ENCODE peak calls at places on chromosome 9, in five cellular contexts. One of them, this sample, is unnamed.

GRCh38 chr9:26548766-26549290 is 343.8 kb downstream of the CAAP1 start:
- DNase-seq in upper lobe of right lung: no peak
- DNase-seq in PC-3: no peak
- DNase-seq in AG10803: no peak
- DNase-seq in foreskin fibroblast: no peak
- DNase-seq in this sample: no peak

GRCh38 chr9:136565075-136565721 is 19.4 kb upstream of the NOTCH1 start:
- DNase-seq in upper lobe of right lung: no peak
- DNase-seq in PC-3: no peak
- DNase-seq in AG10803: peak; percentile 70
- DNase-seq in foreskin fibroblast: peak; percentile 46
- DNase-seq in this sample: peak; percentile 79

GRCh38 chr9:21682376-21682775 is 120.1 kb upstream of the MTAP start:
- DNase-seq in upper lobe of right lung: no peak
- DNase-seq in PC-3: no peak
- DNase-seq in AG10803: no peak
- DNase-seq in foreskin fibroblast: no peak
- DNase-seq in this sample: no peak

GRCh38 chr9:88777498-88778312 is 213.6 kb upstream of the S1PR3 start:
- DNase-seq in upper lobe of right lung: no peak
- DNase-seq in PC-3: peak; percentile 48
- DNase-seq in AG10803: no peak
- DNase-seq in foreskin fibroblast: no peak
- DNase-seq in this sample: peak; percentile 74

GRCh38 chr9:12854218-12854617 is 79.4 kb downstream of the LURAP1L start:
- DNase-seq in upper lobe of right lung: no peak
- DNase-seq in PC-3: peak; percentile 78
- DNase-seq in AG10803: no peak
- DNase-seq in foreskin fibroblast: no peak
- DNase-seq in this sample: no peak

GRCh38 chr9:112248722-112249121 is 73.6 kb upstream of the SUSD1 start:
- DNase-seq in upper lobe of right lung: no peak
- DNase-seq in PC-3: peak; percentile 39
- DNase-seq in AG10803: peak; percentile 47
- DNase-seq in foreskin fibroblast: no peak
- DNase-seq in this sample: peak; percentile 60

GRCh38 chr9:36968574-36969215 is 65.4 kb downstream of the PAX5 start:
- DNase-seq in upper lobe of right lung: peak; percentile 42
- DNase-seq in PC-3: no peak
- DNase-seq in AG10803: no peak
- DNase-seq in foreskin fibroblast: no peak
- DNase-seq in this sample: no peak

GRCh38 chr9:135797507-135798302 is 95.7 kb downstream of the KCNT1 start:
- DNase-seq in upper lobe of right lung: no peak
- DNase-seq in PC-3: peak; percentile 52
- DNase-seq in AG10803: peak; percentile 37
- DNase-seq in foreskin fibroblast: peak; percentile 79
- DNase-seq in this sample: peak; percentile 29

GRCh38 chr9:70772591-70772990 is 348.8 kb downstream of the TRPM3 start:
- DNase-seq in upper lobe of right lung: no peak
- DNase-seq in PC-3: no peak
- DNase-seq in AG10803: no peak
- DNase-seq in foreskin fibroblast: no peak
- DNase-seq in this sample: no peak

GRCh38 chr9:133954862-133955529 is 37.1 kb downstream of the VAV2 start:
- DNase-seq in upper lobe of right lung: no peak
- DNase-seq in PC-3: no peak
- DNase-seq in AG10803: no peak
- DNase-seq in foreskin fibroblast: no peak
- DNase-seq in this sample: no peak

GRCh38 chr9:19174127-19174921 is 47.0 kb upstream of the PLIN2 start:
- DNase-seq in upper lobe of right lung: peak; percentile 63
- DNase-seq in PC-3: peak; percentile 69
- DNase-seq in AG10803: peak; percentile 98
- DNase-seq in foreskin fibroblast: peak; percentile 97
- DNase-seq in this sample: peak; percentile 96

GRCh38 chr9:124752967-124753366 is 18.1 kb downstream of the NR6A1 start:
- DNase-seq in upper lobe of right lung: no peak
- DNase-seq in PC-3: peak; percentile 23
- DNase-seq in AG10803: peak; percentile 70
- DNase-seq in foreskin fibroblast: peak; percentile 74
- DNase-seq in this sample: no peak

GRCh38 chr9:126386088-126386487 is 59.5 kb downstream of the MVB12B start:
- DNase-seq in upper lobe of right lung: no peak
- DNase-seq in PC-3: peak; percentile 43
- DNase-seq in AG10803: no peak
- DNase-seq in foreskin fibroblast: peak; percentile 42
- DNase-seq in this sample: no peak

GRCh38 chr9:95815153-95815552 is 60.3 kb upstream of the ERCC6L2 start:
- DNase-seq in upper lobe of right lung: no peak
- DNase-seq in PC-3: peak; percentile 56
- DNase-seq in AG10803: no peak
- DNase-seq in foreskin fibroblast: peak; percentile 33
- DNase-seq in this sample: peak; percentile 90

GRCh38 chr9:98101868-98102273 is 17.2 kb downstream of the TRIM14 start:
- DNase-seq in upper lobe of right lung: peak; percentile 76
- DNase-seq in PC-3: no peak
- DNase-seq in AG10803: no peak
- DNase-seq in foreskin fibroblast: no peak
- DNase-seq in this sample: no peak

DNA sequence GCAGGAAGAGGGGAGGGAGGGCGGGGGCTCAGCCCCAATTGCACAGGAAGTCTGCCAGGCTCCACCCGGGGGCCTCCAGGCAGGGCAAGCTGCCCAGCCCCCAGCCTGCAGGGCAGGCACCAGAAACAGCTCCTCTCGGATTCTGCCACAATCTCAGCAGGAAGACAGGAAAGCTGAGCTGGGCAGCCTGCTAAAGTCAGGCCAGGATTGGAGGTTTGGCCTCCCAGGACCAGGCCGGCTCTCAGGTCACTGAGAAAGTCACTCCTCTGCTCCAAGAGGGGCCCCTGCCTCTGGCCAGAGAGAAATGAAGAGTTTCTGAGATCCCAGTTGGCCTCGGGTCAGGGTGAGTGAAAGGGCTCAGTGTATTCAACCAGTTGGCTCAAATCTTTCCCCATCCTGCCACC is 54.6 kb upstream of the STXBP1 start:
- DNase-seq in upper lobe of right lung: no peak
- DNase-seq in PC-3: peak; percentile 56
- DNase-seq in AG10803: peak; percentile 62
- DNase-seq in foreskin fibroblast: peak; percentile 88
- DNase-seq in this sample: peak; percentile 72
- H3K4me3 ChIP-seq in upper lobe of right lung: no peak overlapping the region
- H3K4me3 ChIP-seq in PC-3: no peak overlapping the region
- H3K4me3 ChIP-seq in AG10803: peak overlapping the region; percentile 37
- H3K4me3 ChIP-seq in foreskin fibroblast: no peak overlapping the region
- H3K4me3 ChIP-seq in this sample: peak overlapping the region; percentile 22

GRCh38 chr9:90022474-90022873 is 417.7 kb downstream of the GADD45G start:
- DNase-seq in upper lobe of right lung: no peak
- DNase-seq in PC-3: no peak
- DNase-seq in AG10803: no peak
- DNase-seq in foreskin fibroblast: no peak
- DNase-seq in this sample: no peak
- TF ChIP-seq CTCF in upper lobe of right lung: no peak
- TF ChIP-seq CTCF in PC-3: no peak
- TF ChIP-seq CTCF in AG10803: no peak
- TF ChIP-seq CTCF in foreskin fibroblast: no peak
- TF ChIP-seq CTCF in this sample: no peak

GRCh38 chr9:127742435-127743088 is 7.5 kb upstream of the TOR2A start:
- DNase-seq in upper lobe of right lung: no peak
- DNase-seq in PC-3: no peak
- DNase-seq in AG10803: peak; percentile 67
- DNase-seq in foreskin fibroblast: peak; percentile 93
- DNase-seq in this sample: no peak
- H3K4me3 ChIP-seq in upper lobe of right lung: peak overlapping the region; percentile 26
- H3K4me3 ChIP-seq in PC-3: no peak overlapping the region
- H3K4me3 ChIP-seq in AG10803: peak overlapping the region; percentile 44
- H3K4me3 ChIP-seq in foreskin fibroblast: peak overlapping the region; percentile 43
- H3K4me3 ChIP-seq in this sample: no peak overlapping the region

GRCh38 chr9:129177443-129177790 is 644 bp downstream of the IER5L start:
- DNase-seq in upper lobe of right lung: no peak
- DNase-seq in PC-3: no peak
- DNase-seq in AG10803: no peak
- DNase-seq in foreskin fibroblast: no peak
- DNase-seq in this sample: no peak
- TF ChIP-seq CTCF in upper lobe of right lung: no peak
- TF ChIP-seq CTCF in PC-3: no peak
- TF ChIP-seq CTCF in AG10803: no peak
- TF ChIP-seq CTCF in foreskin fibroblast: no peak
- TF ChIP-seq CTCF in this sample: no peak

GRCh38 chr9:114532561-114533237 is 27.4 kb upstream of the WHRN start:
- DNase-seq in upper lobe of right lung: no peak
- DNase-seq in PC-3: no peak
- DNase-seq in AG10803: no peak
- DNase-seq in foreskin fibroblast: no peak
- DNase-seq in this sample: peak; percentile 4
- H3K4me3 ChIP-seq in upper lobe of right lung: no peak overlapping the region
- H3K4me3 ChIP-seq in PC-3: no peak overlapping the region
- H3K4me3 ChIP-seq in AG10803: no peak overlapping the region
- H3K4me3 ChIP-seq in foreskin fibroblast: no peak overlapping the region
- H3K4me3 ChIP-seq in this sample: no peak overlapping the region

GRCh38 chr9:35415769-35416427 is 74.0 kb upstream of the RUSC2 start:
- DNase-seq in upper lobe of right lung: no peak
- DNase-seq in PC-3: no peak
- DNase-seq in AG10803: no peak
- DNase-seq in foreskin fibroblast: no peak
- DNase-seq in this sample: no peak
- TF ChIP-seq CTCF in upper lobe of right lung: no peak
- TF ChIP-seq CTCF in PC-3: peak; percentile 38
- TF ChIP-seq CTCF in AG10803: no peak
- TF ChIP-seq CTCF in foreskin fibroblast: no peak
- TF ChIP-seq CTCF in this sample: no peak

DNA sequence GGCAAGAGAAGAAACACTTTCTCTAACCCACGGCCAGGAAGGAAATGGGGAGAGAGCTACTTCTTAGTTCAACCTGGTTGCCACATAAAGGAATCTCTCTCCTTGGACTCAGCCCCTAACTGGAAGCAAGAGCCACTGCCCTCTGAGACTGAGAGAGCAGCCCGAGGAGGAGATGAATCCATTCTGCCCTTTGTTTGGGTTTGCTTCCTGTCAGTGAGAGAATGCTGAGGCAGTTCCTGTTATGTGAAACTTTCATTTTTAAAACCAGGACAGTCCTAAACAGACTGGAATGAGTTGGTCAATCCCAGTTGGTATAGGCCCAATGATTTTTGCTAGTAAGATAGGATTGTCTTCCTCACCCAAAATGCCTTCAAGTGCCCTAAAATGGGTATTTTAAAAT is 205.1 kb downstream of the NTRK2 start:
- DNase-seq in upper lobe of right lung: no peak
- DNase-seq in PC-3: no peak
- DNase-seq in AG10803: peak; percentile 20
- DNase-seq in foreskin fibroblast: peak; percentile 43
- DNase-seq in this sample: no peak
- H3K4me3 ChIP-seq in upper lobe of right lung: no peak overlapping the region
- H3K4me3 ChIP-seq in PC-3: no peak overlapping the region
- H3K4me3 ChIP-seq in AG10803: no peak overlapping the region
- H3K4me3 ChIP-seq in foreskin fibroblast: no peak overlapping the region
- H3K4me3 ChIP-seq in this sample: no peak overlapping the region

GRCh38 chr9:128104171-128104618 is 23.3 kb downstream of the PTGES2 start:
- DNase-seq in upper lobe of right lung: no peak
- DNase-seq in PC-3: no peak
- DNase-seq in AG10803: no peak
- DNase-seq in foreskin fibroblast: no peak
- DNase-seq in this sample: no peak

GRCh38 chr9:128102196-128102595 is 25.3 kb downstream of the PTGES2 start:
- DNase-seq in upper lobe of right lung: no peak
- DNase-seq in PC-3: no peak
- DNase-seq in AG10803: no peak
- DNase-seq in foreskin fibroblast: no peak
- DNase-seq in this sample: no peak

GRCh38 chr9:128102861-128103588 is 24.5 kb downstream of the PTGES2 start:
- DNase-seq in upper lobe of right lung: no peak
- DNase-seq in PC-3: no peak
- DNase-seq in AG10803: no peak
- DNase-seq in foreskin fibroblast: no peak
- DNase-seq in this sample: no peak

GRCh38 chr9:128101690-128102089 is 25.8 kb downstream of the PTGES2 start:
- DNase-seq in upper lobe of right lung: no peak
- DNase-seq in PC-3: no peak
- DNase-seq in AG10803: no peak
- DNase-seq in foreskin fibroblast: no peak
- DNase-seq in this sample: no peak

GRCh38 chr9:128103589-128103962 is 24.0 kb downstream of the PTGES2 start:
- DNase-seq in upper lobe of right lung: no peak
- DNase-seq in PC-3: no peak
- DNase-seq in AG10803: no peak
- DNase-seq in foreskin fibroblast: no peak
- DNase-seq in this sample: no peak
- TF ChIP-seq CTCF in upper lobe of right lung: peak; percentile 15
- TF ChIP-seq CTCF in PC-3: peak; percentile 51
- TF ChIP-seq CTCF in AG10803: no peak
- TF ChIP-seq CTCF in foreskin fibroblast: no peak
- TF ChIP-seq CTCF in this sample: peak; percentile 19

GRCh38 chr9:123356851-123357747 is 1.1 kb downstream of the CRB2 start:
- DNase-seq in upper lobe of right lung: no peak
- DNase-seq in PC-3: no peak
- DNase-seq in AG10803: no peak
- DNase-seq in foreskin fibroblast: no peak
- DNase-seq in this sample: no peak
- H3K4me3 ChIP-seq in upper lobe of right lung: no peak overlapping the region
- H3K4me3 ChIP-seq in PC-3: no peak overlapping the region
- H3K4me3 ChIP-seq in AG10803: no peak overlapping the region
- H3K4me3 ChIP-seq in foreskin fibroblast: no peak overlapping the region
- H3K4me3 ChIP-seq in this sample: no peak overlapping the region